ENCODE peak calls at places on chromosomes 4 and X, in ten cellular contexts. B is neural progenitor cell; O is CD4-positive, alpha-beta T cell; K is left lung; A is astrocyte of the spinal cord; V is fibroblast of lung; P is Panc1; U is kidney epithelial cell; X is OCI-LY7; N is AG04450. G is an unnamed sample.

GRCh38 chr4:163284304-163284703 is 48.1 kb downstream of the NPY1R start:
- DNase-seq in B (no peak), O (no peak), K (no peak), A (no peak), V (no peak), P (no peak), U (no peak), X (peak; percentile 36), N (no peak), G (no peak)

GRCh38 chrX:17380221-17380620 is 5.2 kb downstream of the NHS start:
- DNase-seq in B (no peak), O (no peak), K (no peak), A (no peak), V (no peak), P (no peak), U (no peak), X (no peak), N (no peak), G (no peak)

GRCh38 chr4:188971125-188971524 is 831.9 kb downstream of the TRIML1 start:
- DNase-seq in B (no peak), O (no peak), K (no peak), A (no peak), V (peak; percentile 22), P (no peak), U (no peak), X (peak; percentile 4), N (no peak), G (no peak)

GRCh38 chrX:39469126-39469525 is 628.6 kb downstream of the BCOR start:
- DNase-seq in B (no peak), O (no peak), K (no peak), A (no peak), V (no peak), P (no peak), U (no peak), X (no peak), N (no peak), G (no peak)

GRCh38 chr4:75698162-75698962 is 25.2 kb upstream of the G3BP2 start:
- DNase-seq in B (no peak), O (no peak), K (no peak), A (no peak), V (no peak), P (no peak), U (no peak), X (peak; percentile 53), N (no peak), G (no peak)

GRCh38 chr4:189771696-189772361 is 168.8 kb upstream of the FRG1 start:
- DNase-seq in B (no peak), O (no peak), K (no peak), A (no peak), V (no peak), P (no peak), U (no peak), X (no peak), N (no peak), G (no peak)

GRCh38 chr4:59960143-59960542 is 1240.0 kb upstream of the ADGRL3 start:
- DNase-seq in B (no peak), O (no peak), K (no peak), A (no peak), V (no peak), P (no peak), U (no peak), X (no peak), N (no peak), G (no peak)

GRCh38 chr4:175946472-175947116 is 119.0 kb upstream of the WDR17 start:
- DNase-seq in B (no peak), O (no peak), K (no peak), A (no peak), V (peak; percentile 12), P (no peak), U (no peak), X (peak; percentile 19), N (no peak), G (no peak)

GRCh38 chrX:50536955-50537354 is 66.3 kb upstream of the DGKK start:
- DNase-seq in B (no peak), O (no peak), K (no peak), A (no peak), V (no peak), P (no peak), U (no peak), X (peak; percentile 1), N (no peak), G (no peak)

GRCh38 chrX:29852767-29853166 is 362.6 kb upstream of the MAGEB2 start:
- DNase-seq in B (no peak), O (no peak), K (no peak), A (no peak), V (peak; percentile 48), P (no peak), U (no peak), X (no peak), N (no peak), G (no peak)

GRCh38 chrX:70219938-70220764 is 14.3 kb upstream of the AWAT1 start:
- DNase-seq in B (no peak), O (no peak), K (no peak), A (peak; percentile 77), V (peak; percentile 73), P (peak; percentile 15), U (no peak), X (no peak), N (no peak), G (no peak)

GRCh38 chr4:48546336-48546735 is 56.3 kb downstream of the ZAR1 start:
- DNase-seq in B (peak; percentile 51), O (peak; percentile 5), K (no peak), A (peak; percentile 53), V (peak; percentile 64), P (peak; percentile 7), U (no peak), X (peak; percentile 55), N (peak; percentile 4), G (peak; percentile 5)

GRCh38 chr4:75080888-75081287 is 148.0 kb downstream of the PARM1 start:
- DNase-seq in B (no peak), O (no peak), K (no peak), A (no peak), V (no peak), P (no peak), U (no peak), X (no peak), N (no peak), G (no peak)

GRCh38 chr4:20624783-20625364 is 75.4 kb upstream of the PACRGL start:
- DNase-seq in B (no peak), O (no peak), K (no peak), A (no peak), V (no peak), P (no peak), U (no peak), X (no peak), N (no peak), G (no peak)

GRCh38 chrX:75327607-75328006 is 53.7 kb downstream of the UPRT start:
- DNase-seq in B (no peak), O (no peak), K (no peak), A (no peak), V (no peak), P (no peak), U (no peak), X (no peak), N (no peak), G (no peak)

GRCh38 chr4:149910604-149911367 is 95.1 kb upstream of the IQCM start:
- DNase-seq in B (no peak), O (no peak), K (no peak), A (no peak), V (peak; percentile 26), P (no peak), U (no peak), X (no peak), N (no peak), G (no peak)

GRCh38 chr4:7307391-7308099 is 115.2 kb downstream of the SORCS2 start:
- DNase-seq in B (no peak), O (no peak), K (peak; percentile 49), A (no peak), V (no peak), P (no peak), U (no peak), X (no peak), N (no peak), G (no peak)
- TF ChIP-seq CTCF in B (no peak), O (no peak), K (no peak), A (no peak), V (no peak), P (no peak), U (no peak), X (no peak), N (no peak), G (no peak)

DNA sequence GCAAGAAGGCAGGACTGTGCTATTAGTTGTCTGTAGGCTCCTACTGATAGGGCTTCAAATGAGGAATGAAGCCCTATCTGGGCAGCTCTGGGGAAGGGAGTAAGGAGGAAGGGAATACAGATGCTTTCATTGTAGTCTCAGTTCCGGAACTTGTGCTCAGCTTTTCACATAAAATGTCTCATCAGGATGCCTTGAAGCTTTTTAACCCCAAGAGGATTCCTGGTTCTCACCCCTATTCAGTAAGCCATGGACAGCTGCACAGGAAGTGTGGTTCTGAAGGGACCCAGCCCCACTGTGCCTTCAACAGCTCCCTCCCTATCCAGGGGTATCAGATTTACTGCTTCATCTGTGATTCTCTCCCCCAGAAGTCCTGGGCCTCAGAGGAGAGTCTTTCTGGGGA is 5.0 kb downstream of the ARMCX5 start:
- DNase-seq in B (peak; percentile 1), O (no peak), K (no peak), A (no peak), V (no peak), P (no peak), U (no peak), X (no peak), N (no peak), G (no peak)
- TF ChIP-seq CTCF in B (no peak), O (no peak), K (no peak), A (no peak), V (no peak), P (no peak), U (no peak), X (no peak), N (no peak), G (no peak)

DNA sequence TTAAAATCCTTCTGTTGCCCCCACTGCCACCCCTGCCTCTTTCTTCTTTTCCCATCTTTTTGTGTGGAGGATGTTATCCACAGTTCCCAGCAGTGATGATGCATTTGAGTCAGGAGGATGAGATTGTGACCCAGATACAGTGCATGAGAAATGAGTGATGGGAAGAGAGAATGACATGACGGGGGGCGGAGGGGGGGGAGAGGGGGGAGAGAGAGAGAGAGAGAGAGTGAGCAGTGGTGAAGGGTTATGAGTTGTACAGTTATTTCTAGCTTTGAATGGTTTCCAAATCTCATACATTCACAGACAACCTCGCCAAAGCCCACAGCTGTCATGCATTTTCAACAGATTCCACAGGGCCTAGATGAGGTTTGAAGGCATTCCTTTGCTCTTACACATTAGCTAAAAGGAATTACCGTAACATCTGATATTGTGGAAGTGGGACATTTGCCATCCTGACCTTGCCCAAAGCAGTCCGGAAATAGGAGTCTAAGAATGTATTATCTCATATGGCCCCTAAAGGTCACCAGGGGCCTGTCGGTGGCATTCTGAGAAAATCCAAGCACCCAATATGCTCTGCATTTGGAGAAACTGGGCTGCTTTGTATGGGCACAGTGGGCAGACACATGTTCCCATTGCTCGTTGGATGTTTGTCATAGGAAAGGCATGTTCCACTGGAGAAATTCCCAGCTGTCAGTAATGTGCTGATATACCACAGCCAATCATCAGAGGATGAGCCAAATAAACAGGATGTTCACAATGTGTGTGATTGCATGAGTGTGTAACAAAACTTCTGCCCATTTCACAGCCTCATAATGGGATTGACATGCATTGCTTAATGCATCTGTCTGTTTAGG is 435.8 kb downstream of the SPRY1 start:
- DNase-seq in B (no peak), O (no peak), K (no peak), A (peak; percentile 99), V (peak; percentile 99), P (peak; percentile 60), U (peak; percentile 93), X (no peak), N (peak; percentile 97), G (peak; percentile 95)
- TF ChIP-seq CTCF in B (no peak), O (no peak), K (no peak), A (no peak), V (no peak), P (no peak), U (no peak), X (no peak), N (no peak), G (no peak)

GRCh38 chrX:54248309-54248708 is 65.3 kb upstream of the FAM120C start:
- DNase-seq in B (no peak), O (no peak), K (no peak), A (peak; percentile 20), V (peak; percentile 31), P (peak; percentile 8), U (peak; percentile 1), X (peak; percentile 38), N (peak; percentile 1), G (no peak)
- TF ChIP-seq CTCF in B (peak; percentile 24), O (no peak), K (no peak), A (peak; percentile 39), V (peak; percentile 18), P (peak; percentile 58), U (peak; percentile 25), X (peak; percentile 65), N (peak; percentile 38), G (peak; percentile 20)

G was measured in AG09319.